ENCODE peak calls at places on chromosome 16, in ten cellular contexts. T is transverse colon, V is ovary, K is K562, A is A549, Q is H54, H is Peyer's patch, P is tibial nerve, X is adrenal gland, G is GM12891. U is an unnamed sample.

GRCh38 chr16:79768594-79768993 is 168.1 kb upstream of the MAF start:
- DNase-seq in T (peak; percentile 20), V (no peak), K (no peak), A (no peak), Q (no peak), H (no peak), P (peak; percentile 7), X (peak; percentile 53), G (no peak), U (no peak)

GRCh38 chr16:21224800-21225199 is 8.7 kb upstream of the ANKS4B start:
- DNase-seq in T (no peak), V (no peak), K (peak; percentile 8), A (no peak), Q (no peak), H (no peak), P (no peak), X (no peak), G (no peak), U (peak; percentile 9)

GRCh38 chr16:31764103-31764502 is 109.5 kb upstream of the ZNF267 start:
- DNase-seq in T (no peak), V (no peak), K (no peak), A (no peak), Q (no peak), H (no peak), P (no peak), X (no peak), G (no peak), U (no peak)

GRCh38 chr16:26959416-26960009 is 107.2 kb upstream of the C16orf82 start:
- DNase-seq in T (no peak), V (no peak), K (no peak), A (no peak), Q (no peak), H (no peak), P (no peak), X (no peak), G (no peak), U (no peak)

GRCh38 chr16:27425961-27426360 is 24.0 kb downstream of the IL21R start:
- DNase-seq in T (no peak), V (no peak), K (no peak), A (no peak), Q (no peak), H (no peak), P (no peak), X (peak; percentile 7), G (no peak), U (no peak)

GRCh38 chr16:63461248-63461841 is 1425.1 kb upstream of the CDH8 start:
- DNase-seq in T (no peak), V (peak; percentile 12), K (no peak), A (peak; percentile 38), Q (no peak), H (no peak), P (peak; percentile 8), X (peak; percentile 52), G (no peak), U (peak; percentile 2)

GRCh38 chr16:86120201-86120981 is 221.4 kb downstream of the IRF8 start:
- DNase-seq in T (no peak), V (no peak), K (no peak), A (no peak), Q (no peak), H (no peak), P (no peak), X (no peak), G (no peak), U (no peak)

GRCh38 chr16:50797456-50797855 is 55.6 kb downstream of the CYLD start:
- DNase-seq in T (no peak), V (no peak), K (no peak), A (no peak), Q (no peak), H (no peak), P (no peak), X (no peak), G (no peak), U (no peak)

GRCh38 chr16:55506708-55507107 is 2.2 kb upstream of the LPCAT2 start:
- DNase-seq in T (no peak), V (no peak), K (no peak), A (no peak), Q (no peak), H (no peak), P (no peak), X (no peak), G (no peak), U (no peak)

GRCh38 chr16:80910434-80910833 is 96.3 kb downstream of the CMC2 start:
- DNase-seq in T (no peak), V (no peak), K (no peak), A (no peak), Q (no peak), H (no peak), P (no peak), X (no peak), G (no peak), U (no peak)

GRCh38 chr16:78893340-78893739 is 707.2 kb downstream of the MAF start:
- DNase-seq in T (no peak), V (no peak), K (no peak), A (no peak), Q (no peak), H (no peak), P (no peak), X (no peak), G (peak; percentile 9), U (no peak)

GRCh38 chr16:53018834-53019416 is 33.8 kb downstream of the CHD9NB start:
- DNase-seq in T (no peak), V (no peak), K (no peak), A (no peak), Q (no peak), H (no peak), P (no peak), X (no peak), G (no peak), U (no peak)

GRCh38 chr16:25872369-25873070 is 180.8 kb downstream of the HS3ST4 start:
- DNase-seq in T (no peak), V (no peak), K (no peak), A (no peak), Q (no peak), H (no peak), P (no peak), X (no peak), G (no peak), U (no peak)

GRCh38 chr16:52812945-52813556 is 239.6 kb downstream of the CHD9NB start:
- DNase-seq in T (no peak), V (no peak), K (no peak), A (peak; percentile 42), Q (peak; percentile 16), H (no peak), P (no peak), X (no peak), G (no peak), U (no peak)

DNA sequence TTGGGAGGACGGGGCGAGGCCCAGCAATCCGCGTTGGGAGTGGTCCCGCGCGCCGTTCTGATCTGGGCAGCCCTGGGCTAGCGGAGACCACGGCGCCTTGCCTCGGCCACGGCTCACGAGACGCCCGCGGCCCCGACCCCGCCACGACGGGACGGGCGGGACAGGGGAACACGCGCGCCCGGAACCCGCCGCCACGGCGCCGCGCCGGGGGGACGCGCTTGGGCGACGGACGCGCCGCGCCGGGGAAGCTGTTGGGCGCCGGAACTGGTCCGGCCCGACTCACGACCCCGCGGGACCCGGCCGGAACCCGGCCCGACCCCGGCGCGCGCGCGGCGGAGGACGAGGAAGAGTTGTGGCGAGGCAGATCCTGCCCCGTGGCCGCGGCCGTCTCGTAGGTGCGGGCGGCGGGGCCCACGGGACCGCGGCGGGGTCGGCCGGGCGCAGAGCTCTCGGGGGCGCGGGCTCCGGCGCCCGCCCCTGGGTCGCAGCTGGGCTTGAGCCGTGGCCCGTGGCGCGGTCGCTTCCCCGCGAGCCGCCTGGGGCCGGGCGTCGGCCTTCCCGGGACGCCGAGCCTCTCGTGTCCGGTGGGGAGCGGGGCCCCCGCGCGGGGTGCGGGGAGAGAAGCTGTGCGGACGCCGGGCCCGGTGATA is at the start of gene ACSF3:
- DNase-seq in T (peak; percentile 65), V (peak; percentile 74), K (peak; percentile 87), A (peak; percentile 60), Q (peak; percentile 89), H (peak; percentile 68), P (peak; percentile 35), X (peak; percentile 75), G (peak; percentile 92), U (peak; percentile 83)
- TF ChIP-seq POLR2A in T (no peak), V (no peak), K (peak; percentile 59), A (peak; percentile 43), Q (peak; percentile 52), H (no peak), P (no peak), X (peak; percentile 36), G (no peak), U (peak; percentile 47)

GRCh38 chr16:74557275-74557674 is 49.6 kb downstream of the GLG1 start:
- DNase-seq in T (no peak), V (no peak), K (no peak), A (no peak), Q (no peak), H (no peak), P (no peak), X (no peak), G (no peak), U (no peak)
- TF ChIP-seq POLR2A in T (no peak), V (no peak), K (no peak), A (no peak), Q (no peak), H (no peak), P (no peak), X (no peak), G (no peak), U (no peak)

GRCh38 chr16:87703835-87704375 is 61.9 kb downstream of the KLHDC4 start:
- DNase-seq in T (no peak), V (no peak), K (no peak), A (no peak), Q (no peak), H (no peak), P (no peak), X (no peak), G (no peak), U (no peak)

GRCh38 chr16:87701505-87701921 is 64.3 kb downstream of the KLHDC4 start:
- DNase-seq in T (no peak), V (no peak), K (no peak), A (no peak), Q (no peak), H (peak; percentile 74), P (no peak), X (no peak), G (no peak), U (no peak)

GRCh38 chr16:87701066-87701425 is 64.7 kb downstream of the KLHDC4 start:
- DNase-seq in T (no peak), V (no peak), K (no peak), A (no peak), Q (no peak), H (peak; percentile 67), P (no peak), X (no peak), G (no peak), U (no peak)

GRCh38 chr16:87703071-87703470 is 62.7 kb downstream of the KLHDC4 start:
- DNase-seq in T (no peak), V (no peak), K (no peak), A (no peak), Q (no peak), H (no peak), P (no peak), X (no peak), G (no peak), U (no peak)

GRCh38 chr16:87702325-87702811 is 63.4 kb downstream of the KLHDC4 start:
- DNase-seq in T (peak; percentile 57), V (no peak), K (peak; percentile 47), A (no peak), Q (no peak), H (peak; percentile 80), P (no peak), X (no peak), G (peak; percentile 86), U (peak; percentile 31)
- TF ChIP-seq POLR2A in T (no peak), V (no peak), K (no peak), A (no peak), Q (no peak), H (no peak), P (no peak), X (no peak), G (no peak), U (no peak)

GRCh38 chr16:84574191-84574590 is 43.7 kb downstream of the COTL1 start:
- DNase-seq in T (no peak), V (no peak), K (no peak), A (no peak), Q (no peak), H (no peak), P (no peak), X (no peak), G (no peak), U (no peak)
- TF ChIP-seq POLR2A in T (no peak), V (no peak), K (no peak), A (no peak), Q (no peak), H (no peak), P (no peak), X (no peak), G (no peak), U (no peak)